ENCODE peak calls at places on chromosome 16, in nine cellular contexts. L is uterus, P is tibial artery, Z is foreskin fibroblast, U is OCI-LY7, H is SK-N-SH, S is cardiac fibroblast, M is astrocyte of the spinal cord, R is right lobe of liver. I is an unnamed sample.

GRCh38 chr16:55021595-55022475 is 91.2 kb downstream of the IRX5 start:
- DNase-seq in Z (peak), H (no peak), M (peak), U (no peak), R (no peak), S (peak), P (peak), L (no peak), I (peak)

GRCh38 chr16:15653227-15653626 is 3.2 kb downstream of the NDE1 start:
- DNase-seq in H (no peak), R (no peak), U (no peak), Z (peak), M (peak), P (no peak), S (peak), L (no peak), I (peak)

GRCh38 chr16:54886078-54886477 is 44.6 kb upstream of the IRX5 start:
- DNase-seq in H (no peak), Z (no peak), R (no peak), L (no peak), U (no peak), S (no peak), P (no peak), M (no peak), I (no peak)

GRCh38 chr16:47888142-47888541 is 267.7 kb downstream of the ABCC12 start:
- DNase-seq in H (no peak), S (peak), M (peak), Z (peak), P (no peak), R (no peak), L (no peak), U (no peak), I (no peak)

GRCh38 chr16:23280483-23280967 is 21.6 kb upstream of the SCNN1B start:
- DNase-seq in S (no peak), H (no peak), M (peak), R (no peak), U (no peak), Z (peak), P (no peak), L (no peak), I (no peak)

GRCh38 chr16:65426484-65426883 is 304.6 kb upstream of the CDH11 start:
- DNase-seq in S (no peak), H (no peak), U (no peak), Z (peak), R (no peak), L (no peak), P (no peak), M (no peak), I (no peak)

GRCh38 chr16:11916524-11917285 is 949 bp upstream of the GSPT1 start:
- DNase-seq in M (peak), P (no peak), S (no peak), U (no peak), R (no peak), L (no peak), H (no peak), Z (peak), I (no peak)

GRCh38 chr16:71474864-71475263 is 12.8 kb upstream of the ZNF23 start:
- DNase-seq in H (no peak), M (peak), L (no peak), R (no peak), Z (peak), P (no peak), S (peak), U (no peak), I (peak)

GRCh38 chr16:77213542-77214108 is 14.4 kb downstream of the SYCE1L start:
- DNase-seq in Z (peak), P (no peak), H (no peak), R (no peak), U (no peak), L (no peak), M (peak), S (peak), I (peak)

GRCh38 chr16:54409982-54410381 is 123.4 kb upstream of the IRX3 start:
- DNase-seq in S (no peak), Z (no peak), P (no peak), U (no peak), H (no peak), R (no peak), L (no peak), M (no peak), I (no peak)

GRCh38 chr16:69253796-69254426 is 57.2 kb upstream of the VPS4A start:
- DNase-seq in P (no peak), Z (peak), S (peak), U (no peak), H (no peak), M (no peak), R (no peak), L (peak), I (no peak)

GRCh38 chr16:53773150-53773846 is 69.3 kb downstream of the FTO start:
- DNase-seq in M (peak), P (no peak), H (peak), U (peak), R (no peak), L (no peak), Z (peak), S (peak), I (peak)

GRCh38 chr16:83903739-83904138 is 4.8 kb downstream of the MLYCD start:
- DNase-seq in P (no peak), U (no peak), R (peak), M (peak), H (no peak), Z (peak), L (no peak), S (peak), I (no peak)

GRCh38 chr16:74257061-74257460 is 39.6 kb upstream of the PSMD7 start:
- DNase-seq in U (peak), P (no peak), M (no peak), S (no peak), R (no peak), L (no peak), H (no peak), Z (no peak), I (no peak)

GRCh38 chr16:85028638-85029412 is 1.2 kb downstream of the KIAA0513 start:
- DNase-seq in U (no peak), Z (peak), H (no peak), S (no peak), P (peak), L (peak), R (peak), M (peak), I (no peak)
- H3K4me3 ChIP-seq in U (no peak), Z (peak), H (peak), S (peak), P (peak), L (peak), R (no peak), M (peak), I (peak)

GRCh38 chr16:51557670-51558069 is 406.6 kb upstream of the SALL1 start:
- DNase-seq in L (no peak), R (no peak), U (no peak), H (no peak), P (no peak), S (no peak), Z (no peak), M (no peak), I (no peak)
- TF ChIP-seq CTCF in L (no peak), R (no peak), U (no peak), H (no peak), P (no peak), S (no peak), Z (no peak), M (no peak), I (no peak)

DNA sequence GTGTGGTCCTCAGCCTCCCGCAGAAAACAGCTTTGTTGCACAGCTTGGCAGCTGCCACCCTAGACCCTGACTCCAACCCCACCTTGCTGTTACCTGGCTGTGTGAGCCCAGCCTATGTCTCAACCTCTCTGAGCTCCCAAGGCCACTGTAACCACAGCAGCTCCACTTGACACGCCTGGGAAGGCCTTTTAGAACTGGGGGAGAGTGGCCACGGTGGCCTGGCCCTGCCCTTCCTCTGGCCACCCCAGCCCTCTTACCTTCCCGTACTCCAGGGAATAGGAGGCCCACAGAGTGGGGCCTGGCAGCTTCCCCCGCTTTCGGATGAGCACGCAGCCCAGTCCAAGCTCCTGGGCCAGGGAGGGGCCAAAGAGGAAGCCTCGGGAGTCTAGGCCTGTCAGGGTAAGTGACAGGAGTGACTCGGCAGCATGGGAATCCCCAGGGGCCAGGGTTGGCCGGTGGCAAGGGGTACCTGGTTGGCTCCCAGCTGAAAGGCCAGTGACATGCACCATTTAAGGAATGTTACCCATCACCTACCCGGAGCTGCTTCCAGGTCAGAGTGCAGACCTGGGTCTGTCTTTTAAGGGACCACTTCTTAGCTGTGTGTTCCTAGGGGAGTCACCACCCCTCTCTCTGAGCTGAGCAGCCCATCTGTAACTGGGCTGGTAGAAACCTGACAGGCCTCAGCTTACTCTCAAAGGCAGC is 1.4 kb downstream of the APRT start:
- DNase-seq in R (no peak), H (no peak), Z (peak), S (no peak), P (peak), U (peak), L (no peak), M (no peak), I (no peak)
- H3K4me3 ChIP-seq in R (peak), H (peak), Z (peak), S (peak), P (peak), U (peak), L (no peak), M (peak), I (peak)

GRCh38 chr16:85653226-85653917 is 35.4 kb downstream of the GINS2 start:
- DNase-seq in R (no peak), S (no peak), P (no peak), H (no peak), Z (no peak), M (no peak), L (no peak), U (no peak), I (no peak)

GRCh38 chr16:85654251-85655115 is 34.3 kb downstream of the GINS2 start:
- DNase-seq in M (no peak), P (no peak), H (no peak), S (no peak), U (no peak), R (no peak), L (no peak), Z (no peak), I (no peak)

GRCh38 chr16:85656351-85657266 is 32.1 kb downstream of the GINS2 start:
- DNase-seq in P (no peak), M (no peak), L (no peak), R (no peak), U (no peak), H (no peak), Z (peak), S (no peak), I (no peak)

GRCh38 chr16:85657267-85657650 is 31.5 kb downstream of the GINS2 start:
- DNase-seq in U (no peak), S (no peak), M (no peak), L (no peak), Z (no peak), P (no peak), R (no peak), H (no peak), I (no peak)

GRCh38 chr16:85655216-85656129 is 33.3 kb downstream of the GINS2 start:
- DNase-seq in M (no peak), L (no peak), U (no peak), R (no peak), P (no peak), S (no peak), H (no peak), Z (no peak), I (no peak)
- TF ChIP-seq CTCF in M (no peak), L (no peak), U (no peak), R (no peak), P (no peak), S (no peak), H (no peak), Z (no peak), I (no peak)

DNA sequence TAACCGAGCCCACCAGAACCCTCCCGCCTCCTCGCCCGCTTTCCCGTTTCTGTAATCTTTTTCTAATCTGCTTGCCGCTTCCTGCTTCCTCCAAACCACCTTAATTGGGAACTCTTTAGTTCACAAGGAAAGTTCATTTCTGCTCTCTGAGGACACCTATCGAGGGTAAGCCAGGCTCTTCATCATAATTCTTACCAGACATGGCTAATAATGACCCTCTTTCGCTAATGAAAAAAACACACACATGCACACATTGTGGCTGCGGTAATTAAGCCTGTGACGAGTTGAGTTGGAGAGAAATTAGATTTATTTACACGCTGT is 100.7 kb downstream of the ZNF423 start:
- DNase-seq in S (peak), H (peak), R (no peak), U (no peak), M (peak), Z (peak), P (no peak), L (no peak), I (peak)
- H3K4me3 ChIP-seq in S (peak), H (no peak), R (no peak), U (no peak), M (peak), Z (peak), P (peak), L (peak), I (peak)

GRCh38 chr16:30526823-30527634 is 663 bp upstream of the ZNF768 start:
- DNase-seq in P (peak), R (peak), H (peak), U (peak), L (peak), Z (peak), S (peak), M (peak), I (peak)
- TF ChIP-seq CTCF in P (peak), R (peak), H (peak), U (peak), L (peak), Z (no peak), S (peak), M (peak), I (peak)

DNA sequence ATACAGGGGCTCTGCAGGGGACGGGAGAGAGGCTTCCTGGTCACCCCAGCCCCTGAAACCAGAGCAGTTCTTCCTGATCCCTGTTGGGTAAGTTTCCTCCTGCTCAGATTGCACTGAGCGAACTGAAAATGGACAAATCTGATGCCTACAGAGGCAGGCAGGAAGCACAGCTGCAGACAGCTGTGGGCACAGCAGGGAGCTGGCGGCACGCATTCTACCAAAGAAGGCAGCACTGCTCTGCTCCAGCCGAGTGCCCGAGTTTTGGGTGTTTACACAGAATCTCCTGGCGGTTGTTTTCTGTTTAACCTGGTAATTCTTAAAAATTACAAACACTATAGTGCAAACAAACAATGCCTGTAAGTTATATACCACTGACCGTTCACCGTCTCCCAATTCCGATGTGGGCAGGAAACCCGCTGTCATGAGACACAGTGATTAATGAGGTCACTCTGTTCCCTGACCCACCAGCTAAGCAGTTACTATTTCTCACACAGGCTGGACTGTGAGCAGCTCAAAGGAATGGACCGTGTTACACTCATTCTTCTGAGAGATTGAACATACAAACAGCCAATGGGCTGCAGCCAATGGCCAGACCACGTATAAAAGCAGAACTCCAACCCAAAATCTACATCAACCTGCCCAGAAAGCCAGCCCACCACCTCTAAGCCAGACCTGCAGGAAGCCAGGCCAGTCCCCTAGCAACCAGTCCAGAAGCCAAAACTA is 25.5 kb downstream of the NSMCE1 start:
- DNase-seq in R (no peak), U (no peak), H (no peak), Z (peak), S (peak), L (peak), M (peak), P (peak), I (peak)
- H3K4me3 ChIP-seq in R (no peak), U (no peak), H (no peak), Z (peak), S (peak), L (peak), M (peak), P (peak), I (peak)